ENCODE peak calls at places on chromosomes 1 and 21, in six cellular contexts. One of them, this sample, is unnamed.

GRCh38 chr21:44836666-44837471 is 19.0 kb upstream of the SUMO3 start:
- DNase-seq in AG09309: no peak
- DNase-seq in right lobe of liver: peak; percentile 46
- DNase-seq in psoas muscle: no peak
- DNase-seq in stomach: no peak
- DNase-seq in fibroblast of mammary gland: peak; percentile 39
- DNase-seq in this sample: peak; percentile 50

GRCh38 chr1:177948336-177948972 is 21.4 kb downstream of the SEC16B start:
- DNase-seq in AG09309: peak; percentile 27
- DNase-seq in right lobe of liver: no peak
- DNase-seq in psoas muscle: peak; percentile 34
- DNase-seq in stomach: peak; percentile 66
- DNase-seq in fibroblast of mammary gland: peak; percentile 73
- DNase-seq in this sample: peak; percentile 85

GRCh38 chr1:32758795-32759430 is 56.3 kb upstream of the SYNC start:
- DNase-seq in AG09309: no peak
- DNase-seq in right lobe of liver: no peak
- DNase-seq in psoas muscle: no peak
- DNase-seq in stomach: no peak
- DNase-seq in fibroblast of mammary gland: no peak
- DNase-seq in this sample: no peak

GRCh38 chr1:19354531-19354981 is 42.4 kb downstream of the SLC66A1 start:
- DNase-seq in AG09309: no peak
- DNase-seq in right lobe of liver: no peak
- DNase-seq in psoas muscle: no peak
- DNase-seq in stomach: no peak
- DNase-seq in fibroblast of mammary gland: no peak
- DNase-seq in this sample: no peak

GRCh38 chr1:186183219-186183618 is 191.8 kb downstream of the TPR start:
- DNase-seq in AG09309: peak; percentile 46
- DNase-seq in right lobe of liver: no peak
- DNase-seq in psoas muscle: peak; percentile 41
- DNase-seq in stomach: no peak
- DNase-seq in fibroblast of mammary gland: peak; percentile 96
- DNase-seq in this sample: peak; percentile 48

GRCh38 chr1:175865041-175865766 is 121.8 kb upstream of the TNR start:
- DNase-seq in AG09309: no peak
- DNase-seq in right lobe of liver: no peak
- DNase-seq in psoas muscle: no peak
- DNase-seq in stomach: no peak
- DNase-seq in fibroblast of mammary gland: no peak
- DNase-seq in this sample: no peak

GRCh38 chr1:218421531-218421930 is 76.4 kb downstream of the TGFB2 start:
- DNase-seq in AG09309: no peak
- DNase-seq in right lobe of liver: no peak
- DNase-seq in psoas muscle: no peak
- DNase-seq in stomach: no peak
- DNase-seq in fibroblast of mammary gland: no peak
- DNase-seq in this sample: no peak

GRCh38 chr1:14598007-14598497 is 433 bp upstream of the KAZN start:
- DNase-seq in AG09309: no peak
- DNase-seq in right lobe of liver: no peak
- DNase-seq in psoas muscle: no peak
- DNase-seq in stomach: no peak
- DNase-seq in fibroblast of mammary gland: no peak
- DNase-seq in this sample: no peak

GRCh38 chr1:10767282-10767681 is 29.2 kb downstream of the CASZ1 start:
- DNase-seq in AG09309: no peak
- DNase-seq in right lobe of liver: no peak
- DNase-seq in psoas muscle: no peak
- DNase-seq in stomach: no peak
- DNase-seq in fibroblast of mammary gland: no peak
- DNase-seq in this sample: no peak

GRCh38 chr21:31564439-31564838 is 95.1 kb upstream of the SOD1 start:
- DNase-seq in AG09309: no peak
- DNase-seq in right lobe of liver: no peak
- DNase-seq in psoas muscle: no peak
- DNase-seq in stomach: no peak
- DNase-seq in fibroblast of mammary gland: peak; percentile 15
- DNase-seq in this sample: peak; percentile 11

GRCh38 chr1:201466492-201466891 is 2.5 kb downstream of the PHLDA3 start:
- DNase-seq in AG09309: no peak
- DNase-seq in right lobe of liver: no peak
- DNase-seq in psoas muscle: peak; percentile 46
- DNase-seq in stomach: peak; percentile 54
- DNase-seq in fibroblast of mammary gland: peak; percentile 81
- DNase-seq in this sample: no peak
- H3K4me3 ChIP-seq in AG09309: peak overlapping the region; percentile 86
- H3K4me3 ChIP-seq in right lobe of liver: no peak overlapping the region
- H3K4me3 ChIP-seq in psoas muscle: peak overlapping the region; percentile 91
- H3K4me3 ChIP-seq in stomach: peak overlapping the region; percentile 78
- H3K4me3 ChIP-seq in fibroblast of mammary gland: peak overlapping the region; percentile 96
- H3K4me3 ChIP-seq in this sample: peak overlapping the region; percentile 97

GRCh38 chr1:98331232-98331631 is 330.3 kb upstream of the SNX7 start:
- DNase-seq in AG09309: no peak
- DNase-seq in right lobe of liver: no peak
- DNase-seq in psoas muscle: no peak
- DNase-seq in stomach: no peak
- DNase-seq in fibroblast of mammary gland: peak; percentile 45
- DNase-seq in this sample: no peak
- TF ChIP-seq CTCF in AG09309: no peak
- TF ChIP-seq CTCF in right lobe of liver: no peak
- TF ChIP-seq CTCF in psoas muscle: no peak
- TF ChIP-seq CTCF in stomach: no peak
- TF ChIP-seq CTCF in fibroblast of mammary gland: no peak
- TF ChIP-seq CTCF in this sample: no peak

GRCh38 chr1:84410328-84411107 is 12.2 kb downstream of the DNASE2B start:
- DNase-seq in AG09309: no peak
- DNase-seq in right lobe of liver: no peak
- DNase-seq in psoas muscle: no peak
- DNase-seq in stomach: no peak
- DNase-seq in fibroblast of mammary gland: no peak
- DNase-seq in this sample: peak; percentile 32
- H3K4me3 ChIP-seq in AG09309: no peak overlapping the region
- H3K4me3 ChIP-seq in right lobe of liver: no peak overlapping the region
- H3K4me3 ChIP-seq in psoas muscle: no peak overlapping the region
- H3K4me3 ChIP-seq in stomach: no peak overlapping the region
- H3K4me3 ChIP-seq in fibroblast of mammary gland: no peak overlapping the region
- H3K4me3 ChIP-seq in this sample: no peak overlapping the region

GRCh38 chr1:151540982-151541377 is 871 bp downstream of the TUFT1 start:
- DNase-seq in AG09309: no peak
- DNase-seq in right lobe of liver: no peak
- DNase-seq in psoas muscle: peak; percentile 19
- DNase-seq in stomach: peak; percentile 35
- DNase-seq in fibroblast of mammary gland: no peak
- DNase-seq in this sample: no peak
- TF ChIP-seq CTCF in AG09309: no peak
- TF ChIP-seq CTCF in right lobe of liver: no peak
- TF ChIP-seq CTCF in psoas muscle: no peak
- TF ChIP-seq CTCF in stomach: no peak
- TF ChIP-seq CTCF in fibroblast of mammary gland: no peak
- TF ChIP-seq CTCF in this sample: no peak

DNA sequence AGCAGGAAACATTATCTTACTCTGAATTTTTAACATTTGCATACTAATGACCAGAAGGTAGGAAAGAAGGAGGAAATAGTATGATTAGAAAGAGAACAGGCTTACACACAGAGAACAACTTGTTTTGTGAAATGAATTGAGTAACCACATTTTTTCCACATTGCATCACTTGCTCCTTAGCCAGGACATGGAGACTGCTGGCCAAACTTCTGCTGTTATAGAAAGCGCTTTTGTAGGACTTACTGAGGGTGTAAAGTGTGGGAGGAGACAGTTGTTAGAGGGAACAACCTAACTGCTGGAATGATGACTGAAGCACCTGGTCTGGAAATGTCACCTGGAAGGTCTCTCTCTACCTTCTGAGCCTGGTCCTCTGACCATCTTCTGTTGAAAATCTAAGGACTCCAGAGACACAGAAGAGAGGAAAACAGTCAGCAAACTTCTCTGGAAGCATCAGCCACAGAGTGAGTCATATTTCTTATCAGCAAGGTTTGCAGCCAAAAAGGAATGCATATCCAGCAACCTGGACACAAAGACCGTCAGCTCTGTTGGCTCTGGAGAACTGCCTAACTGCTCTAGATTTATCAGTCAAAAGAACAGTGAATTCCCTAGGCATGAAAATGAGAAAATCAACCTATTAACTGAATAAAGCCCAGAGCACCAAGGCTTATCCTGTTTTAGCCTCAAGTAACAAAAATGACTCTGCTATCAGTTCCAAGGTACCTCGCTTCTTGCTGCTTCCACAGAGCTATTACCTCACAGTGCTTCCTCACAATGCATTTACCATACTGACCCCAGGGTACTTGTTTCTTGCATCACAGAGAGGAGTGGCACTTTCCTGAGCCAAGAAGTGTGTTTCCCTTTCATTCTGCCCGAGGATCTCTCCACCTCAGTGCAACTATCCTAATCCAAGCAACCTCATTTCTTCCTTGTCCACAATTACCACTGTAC is 88.1 kb upstream of the SLFNL1 start:
- DNase-seq in AG09309: peak; percentile 75
- DNase-seq in right lobe of liver: no peak
- DNase-seq in psoas muscle: peak; percentile 18
- DNase-seq in stomach: peak; percentile 49
- DNase-seq in fibroblast of mammary gland: peak; percentile 94
- DNase-seq in this sample: peak; percentile 98
- H3K4me3 ChIP-seq in AG09309: no peak overlapping the region
- H3K4me3 ChIP-seq in right lobe of liver: no peak overlapping the region
- H3K4me3 ChIP-seq in psoas muscle: no peak overlapping the region
- H3K4me3 ChIP-seq in stomach: no peak overlapping the region
- H3K4me3 ChIP-seq in fibroblast of mammary gland: peak overlapping the region; percentile 17
- H3K4me3 ChIP-seq in this sample: peak overlapping the region; percentile 30

GRCh38 chr1:198359024-198359653 is 181.3 kb downstream of the ATP6V1G3 start:
- DNase-seq in AG09309: no peak
- DNase-seq in right lobe of liver: no peak
- DNase-seq in psoas muscle: no peak
- DNase-seq in stomach: no peak
- DNase-seq in fibroblast of mammary gland: peak; percentile 57
- DNase-seq in this sample: peak; percentile 50
- TF ChIP-seq CTCF in AG09309: peak; percentile 27
- TF ChIP-seq CTCF in right lobe of liver: peak; percentile 64
- TF ChIP-seq CTCF in psoas muscle: peak; percentile 50
- TF ChIP-seq CTCF in stomach: no peak
- TF ChIP-seq CTCF in fibroblast of mammary gland: peak; percentile 51
- TF ChIP-seq CTCF in this sample: peak; percentile 50

GRCh38 chr1:5599541-5599940 is 392.7 kb downstream of the NPHP4 start:
- DNase-seq in AG09309: no peak
- DNase-seq in right lobe of liver: no peak
- DNase-seq in psoas muscle: no peak
- DNase-seq in stomach: peak; percentile 11
- DNase-seq in fibroblast of mammary gland: no peak
- DNase-seq in this sample: no peak
- H3K4me3 ChIP-seq in AG09309: no peak overlapping the region
- H3K4me3 ChIP-seq in right lobe of liver: no peak overlapping the region
- H3K4me3 ChIP-seq in psoas muscle: no peak overlapping the region
- H3K4me3 ChIP-seq in stomach: no peak overlapping the region
- H3K4me3 ChIP-seq in fibroblast of mammary gland: no peak overlapping the region
- H3K4me3 ChIP-seq in this sample: no peak overlapping the region

DNA sequence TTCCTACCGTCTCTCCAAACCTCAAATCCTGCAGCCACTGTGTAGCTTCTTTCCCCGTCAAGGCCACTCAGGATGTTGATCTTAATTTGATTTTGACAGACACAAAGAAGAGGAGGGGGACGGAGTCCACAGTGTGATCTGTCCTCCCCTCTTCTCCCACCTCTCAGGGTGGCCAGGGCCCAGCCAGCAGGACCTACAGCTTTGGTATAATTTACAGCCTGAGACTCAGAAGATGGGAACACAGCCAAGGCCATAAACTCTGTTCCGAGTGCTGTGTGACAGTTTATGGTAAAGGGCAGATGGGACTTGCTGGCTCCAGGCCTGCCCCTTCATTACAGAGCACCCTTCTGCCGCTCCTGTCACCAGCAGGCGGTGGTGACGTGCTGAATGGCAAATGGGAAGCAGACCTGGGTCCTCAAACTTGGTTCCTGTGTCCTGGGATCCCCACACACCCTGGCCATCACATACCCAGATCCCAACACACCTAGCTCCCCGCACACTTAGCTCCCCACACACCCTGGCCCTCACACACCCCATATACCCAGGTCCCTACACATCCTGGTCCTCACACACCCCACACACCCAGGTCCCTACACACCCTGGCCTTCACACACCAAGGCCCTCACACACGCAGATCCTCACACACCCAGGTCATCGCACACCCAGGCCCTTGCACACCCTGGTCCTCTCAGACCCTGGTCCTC is 71.7 kb downstream of the CD2 start:
- DNase-seq in AG09309: no peak
- DNase-seq in right lobe of liver: no peak
- DNase-seq in psoas muscle: no peak
- DNase-seq in stomach: no peak
- DNase-seq in fibroblast of mammary gland: no peak
- DNase-seq in this sample: no peak
- TF ChIP-seq CTCF in AG09309: no peak
- TF ChIP-seq CTCF in right lobe of liver: no peak
- TF ChIP-seq CTCF in psoas muscle: no peak
- TF ChIP-seq CTCF in stomach: no peak
- TF ChIP-seq CTCF in fibroblast of mammary gland: no peak
- TF ChIP-seq CTCF in this sample: no peak

GRCh38 chr1:111988377-111988742 is 1.1 kb downstream of the KCND3 start:
- DNase-seq in AG09309: no peak
- DNase-seq in right lobe of liver: no peak
- DNase-seq in psoas muscle: no peak
- DNase-seq in stomach: no peak
- DNase-seq in fibroblast of mammary gland: no peak
- DNase-seq in this sample: no peak

GRCh38 chr1:111989531-111990025 is at the start of gene KCND3:
- DNase-seq in AG09309: no peak
- DNase-seq in right lobe of liver: peak; percentile 62
- DNase-seq in psoas muscle: peak; percentile 42
- DNase-seq in stomach: peak; percentile 49
- DNase-seq in fibroblast of mammary gland: peak; percentile 4
- DNase-seq in this sample: peak; percentile 21

GRCh38 chr1:111988743-111989453 is 570 bp downstream of the KCND3 start:
- DNase-seq in AG09309: no peak
- DNase-seq in right lobe of liver: peak; percentile 74
- DNase-seq in psoas muscle: peak; percentile 18
- DNase-seq in stomach: peak; percentile 26
- DNase-seq in fibroblast of mammary gland: no peak
- DNase-seq in this sample: no peak

GRCh38 chr1:111990878-111991760 is 1.7 kb upstream of the KCND3 start:
- DNase-seq in AG09309: peak; percentile 5
- DNase-seq in right lobe of liver: peak; percentile 86
- DNase-seq in psoas muscle: peak; percentile 66
- DNase-seq in stomach: peak; percentile 86
- DNase-seq in fibroblast of mammary gland: peak; percentile 20
- DNase-seq in this sample: peak; percentile 33

GRCh38 chr1:111990026-111990877 is 784 bp upstream of the KCND3 start:
- DNase-seq in AG09309: no peak
- DNase-seq in right lobe of liver: peak; percentile 63
- DNase-seq in psoas muscle: peak; percentile 49
- DNase-seq in stomach: peak; percentile 27
- DNase-seq in fibroblast of mammary gland: no peak
- DNase-seq in this sample: no peak
- H3K4me3 ChIP-seq in AG09309: peak overlapping the region; percentile 50
- H3K4me3 ChIP-seq in right lobe of liver: peak overlapping the region; percentile 69
- H3K4me3 ChIP-seq in psoas muscle: peak overlapping the region; percentile 79
- H3K4me3 ChIP-seq in stomach: peak overlapping the region; percentile 66
- H3K4me3 ChIP-seq in fibroblast of mammary gland: no peak overlapping the region
- H3K4me3 ChIP-seq in this sample: peak overlapping the region; percentile 17